ENCODE peak calls at places on chromosomes 12 and 14, in four cellular contexts. One of them, this sample, is unnamed.
A peak's percentile ranks its signal among the peaks of the same experiment; 100 is the strongest.

GRCh38 chr12:76591461-76591860 is 31.9 kb upstream of the OSBPL8 start:
- DNase-seq in A549: no peak
- DNase-seq in A673: no peak
- DNase-seq in tibial nerve: no peak
- DNase-seq in this sample: no peak

GRCh38 chr12:103799504-103800251 is 41.4 kb downstream of the NT5DC3 start:
- DNase-seq in A549: peak; percentile 28
- DNase-seq in A673: peak; percentile 92
- DNase-seq in tibial nerve: no peak
- DNase-seq in this sample: no peak

GRCh38 chr12:20829919-20830318 is 19.4 kb downstream of the SLCO1B3 start:
- DNase-seq in A549: no peak
- DNase-seq in A673: no peak
- DNase-seq in tibial nerve: no peak
- DNase-seq in this sample: no peak

GRCh38 chr14:46399049-46399448 is 252.5 kb downstream of the RPL10L start:
- DNase-seq in A549: no peak
- DNase-seq in A673: no peak
- DNase-seq in tibial nerve: no peak
- DNase-seq in this sample: no peak

GRCh38 chr12:47773062-47773857 is at the start of gene SLC48A1:
- DNase-seq in A549: peak; percentile 92
- DNase-seq in A673: peak; percentile 81
- DNase-seq in tibial nerve: no peak
- DNase-seq in this sample: peak; percentile 82

GRCh38 chr12:122793685-122794106 is 19.3 kb downstream of the CCDC62 start:
- DNase-seq in A549: peak; percentile 63
- DNase-seq in A673: peak; percentile 70
- DNase-seq in tibial nerve: no peak
- DNase-seq in this sample: no peak

GRCh38 chr12:96710127-96710745 is 196.8 kb upstream of the NEDD1 start:
- DNase-seq in A549: no peak
- DNase-seq in A673: no peak
- DNase-seq in tibial nerve: no peak
- DNase-seq in this sample: no peak

GRCh38 chr14:77691259-77691658 is 16.6 kb downstream of the ALKBH1 start:
- DNase-seq in A549: no peak
- DNase-seq in A673: no peak
- DNase-seq in tibial nerve: no peak
- DNase-seq in this sample: no peak

GRCh38 chr14:101110729-101111619 is 207.5 kb upstream of the RTL1 start:
- DNase-seq in A549: no peak
- DNase-seq in A673: no peak
- DNase-seq in tibial nerve: no peak
- DNase-seq in this sample: peak; percentile 37

GRCh38 chr12:48980953-48981756 is 3.0 kb downstream of the WNT1 start:
- DNase-seq in A549: peak; percentile 66
- DNase-seq in A673: no peak
- DNase-seq in tibial nerve: no peak
- DNase-seq in this sample: peak; percentile 63

GRCh38 chr12:23950775-23951391 is 1.4 kb upstream of the SOX5 start:
- DNase-seq in A549: no peak
- DNase-seq in A673: no peak
- DNase-seq in tibial nerve: no peak
- DNase-seq in this sample: peak; percentile 12

GRCh38 chr12:112018571-112019237 is 5.5 kb downstream of the ERP29 start:
- DNase-seq in A549: no peak
- DNase-seq in A673: no peak
- DNase-seq in tibial nerve: no peak
- DNase-seq in this sample: no peak

GRCh38 chr14:33709286-33709685 is 241.6 kb downstream of the EGLN3 start:
- DNase-seq in A549: no peak
- DNase-seq in A673: no peak
- DNase-seq in tibial nerve: no peak
- DNase-seq in this sample: no peak

GRCh38 chr14:61584258-61584657 is 111.1 kb upstream of the HIF1A start:
- DNase-seq in A549: no peak
- DNase-seq in A673: no peak
- DNase-seq in tibial nerve: no peak
- DNase-seq in this sample: no peak

GRCh38 chr12:27623645-27624044 is 72.6 kb upstream of the REP15 start:
- DNase-seq in A549: no peak
- DNase-seq in A673: no peak
- DNase-seq in tibial nerve: no peak
- DNase-seq in this sample: no peak

GRCh38 chr12:99157946-99158345 is 489.6 kb upstream of the GARIN6 start:
- DNase-seq in A549: no peak
- DNase-seq in A673: no peak
- DNase-seq in tibial nerve: no peak
- DNase-seq in this sample: no peak

GRCh38 chr12:91805031-91805430 is 340.6 kb downstream of the BTG1 start:
- DNase-seq in A549: no peak
- DNase-seq in A673: no peak
- DNase-seq in tibial nerve: no peak
- DNase-seq in this sample: no peak

DNA sequence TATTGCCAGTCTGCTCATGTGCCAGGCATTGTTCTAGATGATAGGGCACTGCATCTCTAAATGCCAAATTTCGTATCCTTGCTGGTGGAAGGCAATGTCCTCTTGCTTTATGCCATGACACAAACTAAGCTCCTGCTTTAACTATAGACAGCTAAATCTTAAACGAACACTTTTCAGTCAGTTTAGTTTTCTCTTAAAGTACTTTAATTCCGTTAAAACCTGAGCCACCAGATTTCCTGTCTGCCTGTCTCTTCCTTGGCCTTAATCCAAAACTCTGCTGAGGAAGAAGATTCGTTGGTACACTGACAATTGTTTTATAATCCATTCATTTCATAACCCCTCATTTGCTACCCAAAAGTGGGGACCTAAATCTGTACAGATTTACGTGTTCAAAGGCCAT is 194.4 kb upstream of the BCL2L14 start:
- DNase-seq in A549: no peak
- DNase-seq in A673: peak; percentile 76
- DNase-seq in tibial nerve: no peak
- DNase-seq in this sample: no peak
- H3K4me1 ChIP-seq in A549: peaks cover 22% of the 10 kb centered on the region
- H3K4me1 ChIP-seq in A673: peaks cover 49% of the 10 kb centered on the region
- H3K4me1 ChIP-seq in tibial nerve: peaks cover 48% of the 10 kb centered on the region
- H3K4me1 ChIP-seq in this sample: peaks cover 9% of the 10 kb centered on the region

GRCh38 chr14:21350539-21350938 is 33.3 kb downstream of the SUPT16H start:
- DNase-seq in A549: no peak
- DNase-seq in A673: peak; percentile 33
- DNase-seq in tibial nerve: no peak
- DNase-seq in this sample: no peak
- H3K27ac ChIP-seq in A549: no peak overlapping the region
- H3K27ac ChIP-seq in A673: no peak overlapping the region
- H3K27ac ChIP-seq in tibial nerve: no peak overlapping the region
- H3K27ac ChIP-seq in this sample: no peak overlapping the region

GRCh38 chr14:68670344-68670725 is 122.5 kb downstream of the ZFP36L1 start:
- DNase-seq in A549: no peak
- DNase-seq in A673: no peak
- DNase-seq in tibial nerve: no peak
- DNase-seq in this sample: no peak
- H3K4me1 ChIP-seq in A549: peaks cover 13% of the 10 kb centered on the region
- H3K4me1 ChIP-seq in A673: peaks cover 49% of the 10 kb centered on the region
- H3K4me1 ChIP-seq in tibial nerve: peaks cover 76% of the 10 kb centered on the region
- H3K4me1 ChIP-seq in this sample: peaks cover 42% of the 10 kb centered on the region

GRCh38 chr12:108832208-108832607 is 25.2 kb downstream of the SSH1 start:
- DNase-seq in A549: no peak
- DNase-seq in A673: no peak
- DNase-seq in tibial nerve: no peak
- DNase-seq in this sample: no peak

GRCh38 chr12:108833757-108834472 is 23.5 kb downstream of the SSH1 start:
- DNase-seq in A549: no peak
- DNase-seq in A673: no peak
- DNase-seq in tibial nerve: no peak
- DNase-seq in this sample: peak; percentile 78

GRCh38 chr12:108833355-108833733 is 24.0 kb downstream of the SSH1 start:
- DNase-seq in A549: peak; percentile 74
- DNase-seq in A673: peak; percentile 52
- DNase-seq in tibial nerve: no peak
- DNase-seq in this sample: peak; percentile 71

GRCh38 chr12:108831309-108831991 is 25.9 kb downstream of the SSH1 start:
- DNase-seq in A549: no peak
- DNase-seq in A673: no peak
- DNase-seq in tibial nerve: no peak
- DNase-seq in this sample: no peak

GRCh38 chr12:108832730-108833354 is 24.5 kb downstream of the SSH1 start:
- DNase-seq in A549: no peak
- DNase-seq in A673: no peak
- DNase-seq in tibial nerve: no peak
- DNase-seq in this sample: no peak
- H3K27ac ChIP-seq in A549: peak overlapping the region; percentile 69
- H3K27ac ChIP-seq in A673: peak overlapping the region; percentile 18
- H3K27ac ChIP-seq in tibial nerve: peak overlapping the region; percentile 70
- H3K27ac ChIP-seq in this sample: peak overlapping the region; percentile 92

DNA sequence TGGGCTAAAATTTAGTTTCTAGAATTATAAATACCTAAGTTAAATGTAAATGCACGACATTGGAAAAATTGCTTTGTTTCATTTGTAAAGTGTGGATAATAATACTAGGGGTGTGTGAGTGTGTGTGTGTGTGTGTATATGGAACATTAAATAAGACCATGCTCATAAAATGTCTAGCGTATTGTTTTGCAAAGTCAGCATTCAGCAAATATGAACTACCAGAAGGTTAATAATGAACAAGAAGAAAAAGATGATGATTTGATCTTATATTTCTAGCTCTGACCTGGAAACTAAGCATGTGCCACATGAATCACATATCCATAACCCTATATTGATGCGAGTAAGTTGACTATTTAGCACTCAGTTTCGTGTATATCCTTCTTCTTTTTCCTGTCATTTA is 44.9 kb upstream of the MDGA2 start:
- DNase-seq in A549: no peak
- DNase-seq in A673: no peak
- DNase-seq in tibial nerve: no peak
- DNase-seq in this sample: no peak
- H3K4me1 ChIP-seq in A549: no peaks in the 10 kb centered on the region
- H3K4me1 ChIP-seq in A673: no peaks in the 10 kb centered on the region
- H3K4me1 ChIP-seq in tibial nerve: no peaks in the 10 kb centered on the region
- H3K4me1 ChIP-seq in this sample: no peaks in the 10 kb centered on the region

DNA sequence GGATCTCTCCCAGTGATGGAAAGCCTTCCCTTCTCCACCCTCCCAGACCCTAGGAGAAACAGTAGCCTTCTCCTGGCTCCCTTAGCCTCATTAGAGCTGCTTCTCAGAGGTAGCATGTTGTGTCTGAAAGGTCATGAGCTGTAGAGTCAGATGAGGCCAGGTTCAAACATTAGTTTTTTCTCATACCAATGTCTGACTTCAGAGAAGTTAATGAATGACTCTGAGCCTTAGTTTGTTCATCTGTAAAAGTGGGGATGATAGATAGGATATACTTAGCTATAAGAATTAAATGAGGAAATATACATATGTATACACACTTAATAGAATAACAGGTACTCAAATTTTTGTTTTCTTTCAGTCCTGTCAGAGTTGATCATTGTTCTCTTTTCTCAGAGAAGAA is 523 bp downstream of the SLC6A13 start:
- DNase-seq in A549: no peak
- DNase-seq in A673: no peak
- DNase-seq in tibial nerve: no peak
- DNase-seq in this sample: no peak
- H3K27ac ChIP-seq in A549: no peak overlapping the region
- H3K27ac ChIP-seq in A673: no peak overlapping the region
- H3K27ac ChIP-seq in tibial nerve: no peak overlapping the region
- H3K27ac ChIP-seq in this sample: no peak overlapping the region

DNA sequence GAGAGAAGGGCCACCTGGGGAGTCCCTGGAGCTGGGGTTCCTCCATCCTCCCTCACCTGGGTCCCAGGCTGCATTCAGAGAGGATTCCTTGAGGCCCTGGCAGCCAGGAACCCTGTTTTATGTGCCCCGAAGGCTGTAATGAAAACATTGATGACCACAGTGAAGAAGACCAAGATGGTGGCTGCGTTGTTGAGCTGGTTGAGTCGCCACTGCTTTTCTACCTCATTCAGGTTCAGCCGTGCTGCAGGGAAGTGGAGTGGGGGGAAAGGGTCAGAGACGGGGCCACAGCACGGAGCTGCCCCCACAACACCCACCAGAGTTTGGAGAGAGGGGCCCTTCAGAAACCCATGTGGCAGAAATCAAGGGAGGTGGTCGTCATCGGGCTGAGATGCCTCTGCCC is 98.1 kb downstream of the NINJ2 start:
- DNase-seq in A549: no peak
- DNase-seq in A673: no peak
- DNase-seq in tibial nerve: no peak
- DNase-seq in this sample: no peak
- H3K4me1 ChIP-seq in A549: peaks cover 5% of the 10 kb centered on the region
- H3K4me1 ChIP-seq in A673: no peaks in the 10 kb centered on the region
- H3K4me1 ChIP-seq in tibial nerve: peaks cover 17% of the 10 kb centered on the region
- H3K4me1 ChIP-seq in this sample: no peaks in the 10 kb centered on the region

GRCh38 chr14:104719343-104719742 is 4.7 kb upstream of the ADSS1 start:
- DNase-seq in A549: no peak
- DNase-seq in A673: no peak
- DNase-seq in tibial nerve: no peak
- DNase-seq in this sample: no peak

GRCh38 chr14:104723651-104724406 is at the start of gene ADSS1:
- DNase-seq in A549: peak; percentile 70
- DNase-seq in A673: no peak
- DNase-seq in tibial nerve: peak; percentile 40
- DNase-seq in this sample: peak; percentile 78

GRCh38 chr14:104724407-104724980 is 465 bp downstream of the ADSS1 start:
- DNase-seq in A549: peak; percentile 38
- DNase-seq in A673: no peak
- DNase-seq in tibial nerve: no peak
- DNase-seq in this sample: peak; percentile 83

GRCh38 chr14:104722938-104723650 is 935 bp upstream of the ADSS1 start:
- DNase-seq in A549: peak; percentile 28
- DNase-seq in A673: no peak
- DNase-seq in tibial nerve: no peak
- DNase-seq in this sample: no peak

GRCh38 chr14:104721704-104722431 is 2.2 kb upstream of the ADSS1 start:
- DNase-seq in A549: no peak
- DNase-seq in A673: no peak
- DNase-seq in tibial nerve: no peak
- DNase-seq in this sample: peak; percentile 94
- H3K27ac ChIP-seq in A549: no peak overlapping the region
- H3K27ac ChIP-seq in A673: no peak overlapping the region
- H3K27ac ChIP-seq in tibial nerve: peak overlapping the region; percentile 58
- H3K27ac ChIP-seq in this sample: peak overlapping the region; percentile 83